ENCODE peak calls at places on chromosomes 11 and 22, in five cellular contexts. Y is activated naive CD4-positive, alpha-beta T cell treated with anti-CD3 and anti-CD28 coated beads, Interleukin-2, amount 50 U/mL, for 16 hours; J is epithelial cell of esophagus; H is EL; Q is foreskin melanocyte. M is an unnamed sample.

GRCh38 chr11:133153031-133153430 is 379.3 kb downstream of the OPCML start:
- DNase-seq in H (peak; percentile 1), J (no peak), Q (no peak), Y (no peak), M (no peak)

GRCh38 chr11:97019754-97020153 is 629.9 kb downstream of the JRKL start:
- DNase-seq in Y (no peak), J (peak; percentile 37), H (no peak), Q (no peak), M (no peak)

GRCh38 chr22:30892286-30892685 is 76.3 kb downstream of the MORC2 start:
- DNase-seq in Y (no peak), J (no peak), Q (no peak), H (no peak), M (no peak)

GRCh38 chr11:133339495-133340140 is 192.7 kb downstream of the OPCML start:
- DNase-seq in Y (no peak), H (no peak), Q (no peak), J (peak; percentile 5), M (no peak)

GRCh38 chr11:72037554-72038311 is 39.0 kb downstream of the IL18BP start:
- DNase-seq in J (peak; percentile 63), H (no peak), Y (no peak), Q (no peak), M (no peak)

GRCh38 chr22:35559354-35560005 is 18.8 kb downstream of the RASD2 start:
- DNase-seq in Q (no peak), H (peak; percentile 39), Y (no peak), J (peak; percentile 69), M (no peak)

GRCh38 chr11:2449548-2450320 is 4.9 kb downstream of the KCNQ1 start:
- DNase-seq in H (no peak), J (no peak), Y (no peak), Q (no peak), M (peak; percentile 2)

GRCh38 chr22:19105867-19106802 is 16.1 kb downstream of the DGCR2 start:
- DNase-seq in J (no peak), H (no peak), Y (peak; percentile 58), Q (no peak), M (no peak)

GRCh38 chr11:78770931-78771330 is 196.3 kb upstream of the NARS2 start:
- DNase-seq in H (no peak), Y (no peak), J (no peak), Q (no peak), M (no peak)

GRCh38 chr11:94793822-94794221 is 25.7 kb downstream of the AMOTL1 start:
- DNase-seq in Y (no peak), Q (no peak), H (peak; percentile 60), J (no peak), M (no peak)

GRCh38 chr22:44765571-44766285 is 13.4 kb downstream of the ARHGAP8 start:
- DNase-seq in Q (peak; percentile 50), J (no peak), Y (no peak), H (no peak), M (no peak)

GRCh38 chr11:10495464-10495786 is 40.4 kb downstream of the AMPD3 start:
- DNase-seq in Q (no peak), J (no peak), Y (no peak), H (no peak), M (peak; percentile 16)

GRCh38 chr22:28034760-28035401 is 115.8 kb upstream of the PITPNB start:
- DNase-seq in H (peak; percentile 53), J (peak; percentile 36), Y (no peak), Q (no peak), M (no peak)

GRCh38 chr11:77126861-77127673 is 979 bp upstream of the MYO7A start:
- DNase-seq in J (peak; percentile 28), H (peak; percentile 52), Y (peak; percentile 63), Q (peak; percentile 27), M (peak; percentile 67)

GRCh38 chr22:45968751-45969413 is 8.1 kb downstream of the WNT7B start:
- DNase-seq in H (peak; percentile 80), Q (no peak), J (peak; percentile 91), Y (no peak), M (no peak)

GRCh38 chr11:35746356-35747153 is 84.0 kb downstream of the TRIM44 start:
- DNase-seq in J (no peak), Y (no peak), Q (no peak), H (peak; percentile 11), M (no peak)

GRCh38 chr11:66321606-66322005 is 4.8 kb upstream of the CD248 start:
- DNase-seq in Y (no peak), H (no peak), J (no peak), Q (no peak), M (no peak)

GRCh38 chr11:10899542-10899830 is 41.6 kb upstream of the ZBED5 start:
- DNase-seq in Y (no peak), Q (no peak), H (no peak), J (peak; percentile 100), M (no peak)

GRCh38 chr22:23827351-23827995 is 11.3 kb downstream of the DERL3 start:
- DNase-seq in Q (no peak), J (no peak), H (no peak), Y (no peak), M (no peak)

GRCh38 chr11:86503131-86503530 is 128.4 kb downstream of the CCDC81 start:
- DNase-seq in Y (no peak), Q (no peak), J (no peak), H (no peak), M (no peak)

GRCh38 chr11:123904932-123905331 is 3.0 kb downstream of the OR8D4 start:
- DNase-seq in J (no peak), Y (no peak), Q (no peak), H (no peak), M (no peak)

M was measured in natural killer cell treated with Interleukin-12 subunit alpha and Interleukin-12 subunit beta and Interleukin-15 and Interleukin-18, amount 100 ng/mL, for 72 hours.